ENCODE peak calls at places on chromosomes 6 and 20, in four cellular contexts. Z, Q, Y and C are unnamed samples.

GRCh38 chr20:5785146-5785545 is 34.9 kb downstream of the SHLD1 start:
- DNase-seq in Y (no peak), Q (no peak), Z (no peak), C (no peak)

GRCh38 chr6:160431231-160431630 is 83.1 kb downstream of the SLC22A3 start:
- DNase-seq in Q (no peak), Y (peak; percentile 86), Z (peak; percentile 99), C (no peak)

GRCh38 chr20:24998631-24999445 is 6.3 kb upstream of the APMAP start:
- DNase-seq in Q (no peak), Z (no peak), Y (no peak), C (no peak)

GRCh38 chr6:110541701-110542309 is 65.4 kb upstream of the SLC22A16 start:
- DNase-seq in Q (no peak), Z (no peak), Y (no peak), C (no peak)

GRCh38 chr20:43824699-43825402 is 89.8 kb upstream of the TOX2 start:
- DNase-seq in Y (peak; percentile 60), Z (peak; percentile 57), Q (no peak), C (no peak)

GRCh38 chr6:25401711-25402110 is 122.5 kb downstream of the CARMIL1 start:
- DNase-seq in Q (no peak), Z (no peak), Y (no peak), C (peak; percentile 57)

GRCh38 chr6:81075974-81076373 is 676.5 kb downstream of the TENT5A start:
- DNase-seq in Q (peak; percentile 12), Z (peak; percentile 24), Y (peak; percentile 55), C (peak; percentile 9)

GRCh38 chr6:16751251-16751946 is 9.9 kb downstream of the ATXN1 start:
- DNase-seq in Y (peak; percentile 59), Q (no peak), Z (peak; percentile 76), C (no peak)

GRCh38 chr6:52415917-52416628 is 4.1 kb upstream of the EFHC1 start:
- DNase-seq in Z (peak; percentile 43), Q (no peak), Y (peak; percentile 42), C (no peak)

GRCh38 chr6:2764610-2765165 is 505 bp upstream of the WRNIP1 start:
- DNase-seq in Q (no peak), Z (peak; percentile 82), Y (peak; percentile 82), C (peak; percentile 62)